ENCODE peak calls at places on chromosomes 5 and 9, in eight cellular contexts. Z is AG04449; Y is activated CD8-positive, alpha-beta T cell treated with anti-CD3 and anti-CD28 coated beads for 36 hours; V is memory B cell; F is endodermal cell; E is GM23248; K is HTR-8/SVneo; Q is T-helper 9 cell. U is an unnamed sample.

GRCh38 chr9:130053504-130054427 is at the start of gene GPR107:
- DNase-seq in E (peak), V (peak), Z (no peak), Y (peak), F (peak), Q (peak), K (peak), U (no peak)

GRCh38 chr9:33687779-33688178 is 107.6 kb upstream of the PRSS3 start:
- DNase-seq in K (no peak), Q (no peak), F (no peak), Z (no peak), V (no peak), Y (no peak), E (no peak), U (no peak)

GRCh38 chr5:65255294-65255693 is 226.4 kb downstream of the ADAMTS6 start:
- DNase-seq in V (no peak), Y (no peak), Z (no peak), K (no peak), E (no peak), F (no peak), Q (no peak), U (no peak)

GRCh38 chr9:136378171-136379002 is 4.9 kb upstream of the CARD9 start:
- DNase-seq in E (no peak), Q (no peak), F (no peak), V (no peak), K (no peak), Y (no peak), Z (no peak), U (no peak)

GRCh38 chr5:42719034-42719433 is 37.6 kb upstream of the CCDC152 start:
- DNase-seq in V (no peak), K (no peak), F (no peak), Q (no peak), Z (no peak), E (peak), Y (no peak), U (no peak)

GRCh38 chr5:112581811-112582320 is 155.8 kb upstream of the APC start:
- DNase-seq in K (no peak), Z (no peak), Q (no peak), E (no peak), F (no peak), Y (no peak), V (no peak), U (no peak)

GRCh38 chr9:104988539-104988938 is 60.6 kb upstream of the ABCA1 start:
- DNase-seq in Y (no peak), E (no peak), Z (no peak), F (no peak), V (no peak), K (no peak), Q (no peak), U (no peak)

GRCh38 chr9:128819716-128820664 is 1.7 kb downstream of the ENDOG start:
- DNase-seq in F (no peak), Y (no peak), Z (no peak), E (peak), K (no peak), Q (no peak), V (no peak), U (no peak)

GRCh38 chr5:139708877-139709586 is 60.9 kb downstream of the CXXC5 start:
- DNase-seq in E (peak), V (no peak), Q (no peak), Y (no peak), K (peak), Z (no peak), F (peak), U (peak)

GRCh38 chr5:103674321-103674720 is 111.7 kb upstream of the NUDT12 start:
- DNase-seq in E (no peak), F (no peak), V (no peak), Z (no peak), Y (no peak), Q (no peak), K (no peak), U (no peak)

GRCh38 chr5:96322217-96322616 is 110.8 kb downstream of the PCSK1 start:
- DNase-seq in F (peak), Y (no peak), Q (no peak), V (no peak), E (no peak), K (no peak), Z (no peak), U (no peak)

GRCh38 chr5:57174128-57174849 is 430 bp downstream of the GPBP1 start:
- DNase-seq in E (peak), Y (peak), Q (no peak), V (no peak), Z (no peak), K (no peak), F (no peak), U (no peak)